ENCODE peak calls at places on chromosomes 5 and 9, in four cellular contexts. F is AG04450, A is activated T-helper 1 cell treated with Interleukin-2 at 50 U/mL for 16 hours, O is fibroblast of the aortic adventitia. V is an unnamed sample.
A peak's percentile ranks its signal among the peaks of the same experiment; 100 is the strongest.

GRCh38 chr9:106616026-106616425 is 246.9 kb upstream of the ZNF462 start:
- DNase-seq in F (no peak), A (no peak), O (no peak), V (no peak)

GRCh38 chr5:74073257-74073656 is 447.3 kb downstream of the ARHGEF28 start:
- DNase-seq in F (no peak), A (no peak), O (peak; percentile 68), V (no peak)

GRCh38 chr5:155697236-155697635 is 629.7 kb upstream of the SGCD start:
- DNase-seq in A (no peak), O (no peak), F (no peak), V (no peak)

GRCh38 chr9:123174887-123175518 is 93.4 kb downstream of the STRBP start:
- DNase-seq in F (no peak), O (no peak), A (no peak), V (no peak)

GRCh38 chr5:98031926-98032325 is 741.5 kb upstream of the RGMB start:
- DNase-seq in A (no peak), O (peak; percentile 80), F (no peak), V (no peak)

GRCh38 chr9:5518937-5519319 is 8.6 kb downstream of the PDCD1LG2 start:
- DNase-seq in A (no peak), O (no peak), F (no peak), V (no peak)

GRCh38 chr9:105173836-105174235 is 70.6 kb upstream of the SLC44A1 start:
- DNase-seq in O (no peak), A (no peak), F (no peak), V (no peak)

GRCh38 chr5:107917983-107918382 is 247.2 kb upstream of the EFNA5 start:
- DNase-seq in F (no peak), A (no peak), O (no peak), V (no peak)

GRCh38 chr5:139043127-139043905 is 154.9 kb downstream of the SIL1 start:
- DNase-seq in O (peak; percentile 53), A (no peak), F (no peak), V (no peak)

GRCh38 chr9:128116104-128117083 is 11.1 kb downstream of the PTGES2 start:
- DNase-seq in A (no peak), O (no peak), F (no peak), V (no peak)

GRCh38 chr5:179198865-179199645 is 138.9 kb downstream of the ZNF354C start:
- DNase-seq in A (no peak), O (no peak), F (no peak), V (no peak)

GRCh38 chr5:148949871-148950863 is 112.7 kb downstream of the SH3TC2 start:
- DNase-seq in F (no peak), A (no peak), O (peak; percentile 32), V (no peak)

GRCh38 chr5:102481044-102481715 is 17.6 kb downstream of the SLCO6A1 start:
- DNase-seq in F (no peak), A (no peak), O (peak; percentile 38), V (no peak)

GRCh38 chr9:127721391-127721821 is 5.5 kb downstream of the TTC16 start:
- DNase-seq in A (no peak), O (no peak), F (no peak), V (no peak)

V was measured in pulmonary artery endothelial cell.